ENCODE peak calls at places on chromosomes 12 and 14, in seven cellular contexts. One of them, this sample, is unnamed.

GRCh38 chr14:72256055-72256454 is 323.8 kb downstream of the RGS6 start:
- DNase-seq in astrocyte: peak; percentile 11
- DNase-seq in GM18507: no peak
- DNase-seq in mucosa of descending colon: no peak
- DNase-seq in Karpas-422: no peak
- DNase-seq in head of caudate nucleus: no peak
- DNase-seq in HTR-8/SVneo: no peak
- DNase-seq in this sample: no peak

GRCh38 chr12:30286345-30286926 is 409.2 kb downstream of the IPO8 start:
- DNase-seq in GM18507: no peak
- DNase-seq in head of caudate nucleus: no peak
- DNase-seq in HTR-8/SVneo: no peak
- DNase-seq in astrocyte: peak; percentile 29
- DNase-seq in Karpas-422: peak; percentile 76
- DNase-seq in mucosa of descending colon: no peak
- DNase-seq in this sample: peak; percentile 9

GRCh38 chr12:51874486-51874885 is 13.4 kb upstream of the ANKRD33 start:
- DNase-seq in astrocyte: no peak
- DNase-seq in HTR-8/SVneo: no peak
- DNase-seq in mucosa of descending colon: peak; percentile 6
- DNase-seq in Karpas-422: no peak
- DNase-seq in head of caudate nucleus: no peak
- DNase-seq in GM18507: no peak
- DNase-seq in this sample: no peak

GRCh38 chr14:90999299-90999698 is 61.1 kb downstream of the RPS6KA5 start:
- DNase-seq in HTR-8/SVneo: no peak
- DNase-seq in mucosa of descending colon: no peak
- DNase-seq in Karpas-422: no peak
- DNase-seq in head of caudate nucleus: no peak
- DNase-seq in astrocyte: no peak
- DNase-seq in GM18507: no peak
- DNase-seq in this sample: no peak

GRCh38 chr14:65186951-65187350 is 84.6 kb upstream of the MAX start:
- DNase-seq in astrocyte: no peak
- DNase-seq in HTR-8/SVneo: no peak
- DNase-seq in Karpas-422: no peak
- DNase-seq in GM18507: no peak
- DNase-seq in head of caudate nucleus: no peak
- DNase-seq in mucosa of descending colon: no peak
- DNase-seq in this sample: no peak

GRCh38 chr12:121653999-121654398 is 15.5 kb downstream of the MORN3 start:
- DNase-seq in GM18507: no peak
- DNase-seq in Karpas-422: no peak
- DNase-seq in astrocyte: no peak
- DNase-seq in mucosa of descending colon: no peak
- DNase-seq in HTR-8/SVneo: no peak
- DNase-seq in head of caudate nucleus: no peak
- DNase-seq in this sample: no peak

GRCh38 chr12:12582895-12583303 is 20.2 kb upstream of the DUSP16 start:
- DNase-seq in mucosa of descending colon: no peak
- DNase-seq in GM18507: no peak
- DNase-seq in head of caudate nucleus: no peak
- DNase-seq in HTR-8/SVneo: peak; percentile 38
- DNase-seq in astrocyte: peak; percentile 33
- DNase-seq in Karpas-422: no peak
- DNase-seq in this sample: no peak

GRCh38 chr12:47021298-47021697 is 58.1 kb upstream of the PCED1B start:
- DNase-seq in HTR-8/SVneo: peak; percentile 51
- DNase-seq in mucosa of descending colon: no peak
- DNase-seq in astrocyte: peak; percentile 93
- DNase-seq in head of caudate nucleus: no peak
- DNase-seq in GM18507: peak; percentile 5
- DNase-seq in Karpas-422: peak; percentile 82
- DNase-seq in this sample: peak; percentile 56

GRCh38 chr14:79749051-79749450 is 462.3 kb downstream of the DIO2 start:
- DNase-seq in HTR-8/SVneo: no peak
- DNase-seq in mucosa of descending colon: no peak
- DNase-seq in Karpas-422: no peak
- DNase-seq in astrocyte: no peak
- DNase-seq in GM18507: no peak
- DNase-seq in head of caudate nucleus: no peak
- DNase-seq in this sample: no peak

GRCh38 chr14:73209943-73210342 is 27.4 kb upstream of the PAPLN start:
- DNase-seq in astrocyte: peak; percentile 71
- DNase-seq in Karpas-422: no peak
- DNase-seq in head of caudate nucleus: no peak
- DNase-seq in HTR-8/SVneo: no peak
- DNase-seq in mucosa of descending colon: no peak
- DNase-seq in GM18507: no peak
- DNase-seq in this sample: no peak

GRCh38 chr12:4859478-4860210 is 50.1 kb upstream of the KCNA1 start:
- DNase-seq in HTR-8/SVneo: no peak
- DNase-seq in astrocyte: no peak
- DNase-seq in head of caudate nucleus: no peak
- DNase-seq in GM18507: no peak
- DNase-seq in mucosa of descending colon: no peak
- DNase-seq in Karpas-422: no peak
- DNase-seq in this sample: no peak

GRCh38 chr14:24693941-24694507 is 60.0 kb upstream of the GZMB start:
- DNase-seq in astrocyte: no peak
- DNase-seq in head of caudate nucleus: no peak
- DNase-seq in HTR-8/SVneo: no peak
- DNase-seq in Karpas-422: no peak
- DNase-seq in GM18507: no peak
- DNase-seq in mucosa of descending colon: no peak
- DNase-seq in this sample: no peak

GRCh38 chr12:120211243-120211903 is 10.5 kb upstream of the RPLP0 start:
- DNase-seq in head of caudate nucleus: no peak
- DNase-seq in mucosa of descending colon: no peak
- DNase-seq in Karpas-422: no peak
- DNase-seq in astrocyte: no peak
- DNase-seq in GM18507: no peak
- DNase-seq in HTR-8/SVneo: no peak
- DNase-seq in this sample: no peak

GRCh38 chr12:71556881-71557280 is 106.8 kb downstream of the ZFC3H1 start:
- DNase-seq in head of caudate nucleus: no peak
- DNase-seq in HTR-8/SVneo: peak; percentile 78
- DNase-seq in astrocyte: peak; percentile 91
- DNase-seq in Karpas-422: no peak
- DNase-seq in GM18507: no peak
- DNase-seq in mucosa of descending colon: no peak
- DNase-seq in this sample: no peak

GRCh38 chr14:31934767-31935266 is 142.3 kb upstream of the ARHGAP5 start:
- DNase-seq in Karpas-422: no peak
- DNase-seq in astrocyte: peak; percentile 48
- DNase-seq in GM18507: no peak
- DNase-seq in head of caudate nucleus: no peak
- DNase-seq in HTR-8/SVneo: peak; percentile 58
- DNase-seq in mucosa of descending colon: peak; percentile 60
- DNase-seq in this sample: no peak

GRCh38 chr12:93662961-93663728 is 14.0 kb upstream of the CRADD start:
- DNase-seq in GM18507: no peak
- DNase-seq in HTR-8/SVneo: no peak
- DNase-seq in mucosa of descending colon: no peak
- DNase-seq in astrocyte: no peak
- DNase-seq in Karpas-422: no peak
- DNase-seq in head of caudate nucleus: no peak
- DNase-seq in this sample: no peak

GRCh38 chr12:78330131-78330530 is 499.4 kb downstream of the NAV3 start:
- DNase-seq in GM18507: no peak
- DNase-seq in mucosa of descending colon: no peak
- DNase-seq in astrocyte: no peak
- DNase-seq in Karpas-422: no peak
- DNase-seq in HTR-8/SVneo: no peak
- DNase-seq in head of caudate nucleus: no peak
- DNase-seq in this sample: no peak

GRCh38 chr14:91405241-91405721 is 12.3 kb downstream of the CCDC88C start:
- DNase-seq in HTR-8/SVneo: no peak
- DNase-seq in Karpas-422: no peak
- DNase-seq in head of caudate nucleus: no peak
- DNase-seq in astrocyte: no peak
- DNase-seq in mucosa of descending colon: no peak
- DNase-seq in GM18507: no peak
- DNase-seq in this sample: no peak

GRCh38 chr12:58342736-58343135 is 401.4 kb downstream of the ATP23 start:
- DNase-seq in astrocyte: no peak
- DNase-seq in Karpas-422: no peak
- DNase-seq in GM18507: no peak
- DNase-seq in head of caudate nucleus: no peak
- DNase-seq in mucosa of descending colon: no peak
- DNase-seq in HTR-8/SVneo: no peak
- DNase-seq in this sample: no peak

GRCh38 chr12:54988402-54989054 is 4.0 kb upstream of the TESPA1 start:
- DNase-seq in GM18507: no peak
- DNase-seq in Karpas-422: peak; percentile 78
- DNase-seq in astrocyte: no peak
- DNase-seq in mucosa of descending colon: peak; percentile 65
- DNase-seq in HTR-8/SVneo: no peak
- DNase-seq in head of caudate nucleus: peak; percentile 95
- DNase-seq in this sample: peak; percentile 44

GRCh38 chr12:88448337-88448944 is 131.8 kb downstream of the KITLG start:
- DNase-seq in head of caudate nucleus: no peak
- DNase-seq in mucosa of descending colon: no peak
- DNase-seq in GM18507: no peak
- DNase-seq in HTR-8/SVneo: no peak
- DNase-seq in Karpas-422: no peak
- DNase-seq in astrocyte: no peak
- DNase-seq in this sample: no peak

GRCh38 chr12:104307655-104308000 is 4.1 kb downstream of the EID3 start:
- DNase-seq in HTR-8/SVneo: no peak
- DNase-seq in astrocyte: no peak
- DNase-seq in Karpas-422: peak; percentile 36
- DNase-seq in head of caudate nucleus: no peak
- DNase-seq in mucosa of descending colon: no peak
- DNase-seq in GM18507: no peak
- DNase-seq in this sample: no peak

GRCh38 chr12:62537544-62537943 is 70.9 kb downstream of the MON2 start:
- DNase-seq in GM18507: no peak
- DNase-seq in Karpas-422: no peak
- DNase-seq in astrocyte: peak; percentile 78
- DNase-seq in mucosa of descending colon: no peak
- DNase-seq in head of caudate nucleus: no peak
- DNase-seq in HTR-8/SVneo: peak; percentile 3
- DNase-seq in this sample: no peak

GRCh38 chr12:11832100-11832499 is 182.6 kb downstream of the ETV6 start:
- DNase-seq in Karpas-422: no peak
- DNase-seq in HTR-8/SVneo: no peak
- DNase-seq in head of caudate nucleus: no peak
- DNase-seq in mucosa of descending colon: no peak
- DNase-seq in GM18507: no peak
- DNase-seq in astrocyte: no peak
- DNase-seq in this sample: no peak

GRCh38 chr14:94768521-94769412 is 1.1 kb downstream of the GSC start:
- DNase-seq in Karpas-422: no peak
- DNase-seq in mucosa of descending colon: no peak
- DNase-seq in HTR-8/SVneo: no peak
- DNase-seq in GM18507: no peak
- DNase-seq in astrocyte: no peak
- DNase-seq in head of caudate nucleus: no peak
- DNase-seq in this sample: no peak

GRCh38 chr12:124809878-124810277 is 53.8 kb downstream of the SCARB1 start:
- DNase-seq in Karpas-422: no peak
- DNase-seq in HTR-8/SVneo: no peak
- DNase-seq in GM18507: no peak
- DNase-seq in astrocyte: peak; percentile 39
- DNase-seq in head of caudate nucleus: no peak
- DNase-seq in mucosa of descending colon: no peak
- DNase-seq in this sample: no peak

GRCh38 chr14:70576891-70577290 is 23.6 kb downstream of the MED6 start:
- DNase-seq in head of caudate nucleus: no peak
- DNase-seq in mucosa of descending colon: no peak
- DNase-seq in Karpas-422: no peak
- DNase-seq in astrocyte: no peak
- DNase-seq in GM18507: no peak
- DNase-seq in HTR-8/SVneo: no peak
- DNase-seq in this sample: no peak

GRCh38 chr14:94175403-94176146 is 1.5 kb downstream of the PPP4R4 start:
- DNase-seq in Karpas-422: no peak
- DNase-seq in mucosa of descending colon: no peak
- DNase-seq in astrocyte: no peak
- DNase-seq in head of caudate nucleus: no peak
- DNase-seq in HTR-8/SVneo: no peak
- DNase-seq in GM18507: no peak
- DNase-seq in this sample: no peak

GRCh38 chr14:95413289-95414215 is 93.8 kb upstream of the CLMN start:
- DNase-seq in GM18507: no peak
- DNase-seq in mucosa of descending colon: no peak
- DNase-seq in astrocyte: no peak
- DNase-seq in HTR-8/SVneo: peak; percentile 41
- DNase-seq in head of caudate nucleus: no peak
- DNase-seq in Karpas-422: no peak
- DNase-seq in this sample: no peak

GRCh38 chr12:53211476-53212381 is 4.7 kb upstream of the ITGB7 start:
- DNase-seq in head of caudate nucleus: no peak
- DNase-seq in HTR-8/SVneo: no peak
- DNase-seq in Karpas-422: peak; percentile 77
- DNase-seq in GM18507: no peak
- DNase-seq in mucosa of descending colon: no peak
- DNase-seq in astrocyte: no peak
- DNase-seq in this sample: peak; percentile 65